ENCODE peak calls at places on chromosomes 11 and 22, in seven cellular contexts. Q, A, P, J, T, W and G are unnamed samples. For H3K4me1, the result is how much of the 10 kb centered on the place peaks cover.

GRCh38 chr22:36198936-36199616 is 2.5 kb downstream of the APOL4 start:
- ATAC-seq in Q (no peak), A (peak), P (peak), J (no peak), T (no peak), W (no peak), G (no peak)

GRCh38 chr11:6932150-6932549 is 5.9 kb downstream of the ZNF215 start:
- ATAC-seq in Q (no peak), A (no peak), P (no peak), J (no peak), T (no peak), W (no peak), G (no peak)

GRCh38 chr11:109019342-109019936 is 354.6 kb downstream of the DDX10 start:
- ATAC-seq in Q (no peak), A (no peak), P (no peak), J (no peak), T (no peak), W (no peak), G (no peak)

GRCh38 chr11:8531312-8531711 is 62.7 kb downstream of the STK33 start:
- ATAC-seq in Q (no peak), A (no peak), P (no peak), J (no peak), T (no peak), W (no peak), G (no peak)

GRCh38 chr11:112841719-112842118 is 119.5 kb upstream of the NCAM1 start:
- ATAC-seq in Q (no peak), A (no peak), P (no peak), J (no peak), T (no peak), W (no peak), G (no peak)

GRCh38 chr11:1694846-1695547 is 2.0 kb upstream of the KRTAP5-6 start:
- ATAC-seq in Q (no peak), A (no peak), P (no peak), J (no peak), T (no peak), W (no peak), G (no peak)

GRCh38 chr11:12235080-12235479 is 124.7 kb downstream of the MICAL2 start:
- ATAC-seq in Q (no peak), A (peak), P (no peak), J (no peak), T (no peak), W (no peak), G (no peak)

GRCh38 chr11:95081412-95081811 is 8.2 kb upstream of the ENDOD1 start:
- ATAC-seq in Q (no peak), A (peak), P (no peak), J (peak), T (no peak), W (no peak), G (peak)

GRCh38 chr11:27061078-27061477 is 20.5 kb downstream of the BBOX1 start:
- ATAC-seq in Q (no peak), A (no peak), P (no peak), J (no peak), T (no peak), W (no peak), G (no peak)

GRCh38 chr11:29679996-29680395 is 336.8 kb downstream of the KCNA4 start:
- ATAC-seq in Q (no peak), A (no peak), P (no peak), J (no peak), T (no peak), W (no peak), G (no peak)

DNA sequence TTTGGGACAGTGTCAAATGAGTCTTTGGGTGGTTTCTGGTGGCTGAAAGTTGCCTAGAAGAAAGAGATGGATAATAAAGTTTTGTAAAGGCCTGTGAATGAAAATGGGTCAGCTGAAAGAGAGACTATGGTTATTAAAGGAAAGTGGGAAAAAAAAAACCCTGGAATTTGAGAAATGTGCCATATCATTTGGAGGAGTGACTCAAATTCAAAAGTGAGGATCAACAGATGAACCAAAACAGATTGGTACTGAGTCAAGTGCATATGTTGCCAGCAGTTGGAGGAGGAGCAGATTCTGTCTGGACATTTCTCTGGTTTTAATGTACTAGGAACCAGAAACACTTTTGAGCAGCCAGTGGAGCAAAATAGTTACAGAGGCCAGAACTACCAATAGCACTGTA is 339.8 kb downstream of the KCNA4 start:
- ATAC-seq in Q (no peak), A (no peak), P (no peak), J (no peak), T (no peak), W (no peak), G (no peak)
- H3K4me1 ChIP-seq in Q (under half), A (under half), P (under half), J (under half), T (under half), W (under half), G (under half)

DNA sequence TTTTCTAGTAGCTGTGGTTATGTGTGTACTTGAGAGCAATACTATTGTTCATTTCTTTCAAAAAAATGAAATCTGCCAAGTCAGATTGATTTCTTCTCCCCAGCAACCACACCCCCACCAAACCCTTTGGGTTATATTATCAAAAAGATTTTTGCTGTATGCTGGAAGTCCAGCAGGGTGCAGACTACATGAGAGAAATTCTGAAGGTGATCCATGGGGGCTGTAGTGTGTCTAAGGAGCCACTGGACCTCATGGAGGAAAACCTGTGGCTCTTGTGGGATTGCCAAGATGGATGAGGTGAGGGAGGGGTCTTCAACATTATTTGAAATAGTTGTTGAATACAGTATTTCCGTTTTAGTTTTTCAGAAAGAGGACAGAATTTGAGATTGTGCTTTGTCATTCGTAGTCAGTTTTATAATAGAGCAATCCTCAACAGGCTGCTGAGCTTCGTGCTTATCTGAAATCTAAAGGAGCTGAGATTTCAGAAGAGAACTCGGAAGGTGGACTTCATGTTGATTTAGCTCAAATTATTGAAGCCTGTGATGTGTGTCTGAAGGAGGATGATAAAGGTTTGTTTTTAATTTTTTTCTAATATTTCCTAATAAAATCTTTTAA is 3.1 kb downstream of the EIF3M start:
- ATAC-seq in Q (peak), A (no peak), P (peak), J (no peak), T (no peak), W (no peak), G (no peak)
- TF ChIP-seq POLR2A in Q (no peak), A (no peak), P (no peak), J (no peak), T (no peak), W (no peak), G (no peak)

DNA sequence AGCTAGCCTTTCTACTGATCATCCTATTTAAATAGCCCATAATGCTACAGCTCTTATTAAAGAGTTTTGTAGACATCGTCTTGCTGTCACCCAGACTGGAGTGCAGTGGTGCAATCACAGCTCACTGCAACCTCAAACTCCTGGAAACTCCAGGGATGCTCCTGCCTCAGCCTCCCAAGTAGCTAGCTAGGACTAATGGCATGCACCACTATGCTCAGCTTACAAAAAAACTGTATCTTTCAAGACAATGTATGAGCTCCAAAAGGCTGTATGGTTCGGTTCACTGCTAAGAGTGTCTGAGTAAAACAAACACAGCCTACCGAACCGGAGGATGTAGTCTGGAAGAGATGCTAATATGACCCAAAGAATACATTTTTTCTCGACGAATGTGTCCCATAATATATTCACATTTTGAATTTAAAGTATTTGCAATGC is 2.6 kb downstream of the TAF1D start:
- ATAC-seq in Q (no peak), A (no peak), P (no peak), J (no peak), T (no peak), W (no peak), G (no peak)
- H3K4me1 ChIP-seq in Q (under half), A (under half), P (half or more), J (under half), T (under half), W (half or more), G (half or more)

GRCh38 chr22:41448189-41448808 is 1.7 kb upstream of the TOB2 start:
- ATAC-seq in Q (peak), A (peak), P (peak), J (peak), T (peak), W (peak), G (peak)

GRCh38 chr22:41446639-41447434 is at the start of gene TOB2:
- ATAC-seq in Q (peak), A (peak), P (peak), J (peak), T (peak), W (peak), G (peak)

GRCh38 chr22:41446057-41446501 is 522 bp downstream of the TOB2 start:
- ATAC-seq in Q (no peak), A (no peak), P (no peak), J (no peak), T (no peak), W (no peak), G (no peak)

GRCh38 chr22:41449321-41449720 is 2.7 kb upstream of the TOB2 start:
- ATAC-seq in Q (no peak), A (no peak), P (no peak), J (no peak), T (no peak), W (no peak), G (no peak)

DNA sequence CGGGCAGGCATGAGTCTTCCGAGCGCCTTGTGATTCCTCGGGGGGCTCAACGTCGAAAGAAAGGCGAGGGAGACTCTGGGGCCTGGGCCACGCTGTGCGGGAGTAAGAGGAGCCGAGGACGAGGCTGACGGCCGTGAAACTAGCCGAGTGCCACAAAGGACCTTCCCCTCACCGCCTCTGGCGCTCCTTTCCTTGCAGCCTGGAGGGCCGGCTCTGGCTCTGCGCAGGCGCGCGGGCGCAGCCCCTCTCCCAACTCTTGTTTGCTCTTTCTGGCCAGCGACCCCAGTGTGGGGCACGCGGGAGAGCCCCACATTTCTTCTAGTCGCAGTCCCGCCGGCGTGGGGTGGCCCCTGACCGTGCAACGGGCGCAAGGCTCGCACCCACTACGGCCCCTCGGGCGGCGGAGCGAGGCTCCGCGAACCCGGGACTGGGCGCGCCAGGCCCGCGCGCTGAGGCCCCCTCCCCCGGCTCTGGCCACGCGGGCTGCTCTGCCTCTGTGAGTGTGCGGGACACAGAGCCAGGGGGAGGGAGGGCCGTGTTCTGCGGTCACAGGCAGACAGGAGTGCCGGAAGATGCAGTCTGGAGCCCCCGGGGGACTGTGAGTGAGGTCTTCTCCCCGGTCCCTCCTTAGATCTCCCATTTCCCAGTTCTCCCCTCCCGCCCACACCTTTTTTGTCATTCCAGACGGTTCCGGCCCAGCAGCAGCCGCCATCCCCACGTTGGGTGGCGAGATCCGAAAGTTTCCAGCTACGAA is 1.0 kb upstream of the TOB2 start:
- ATAC-seq in Q (peak), A (peak), P (peak), J (peak), T (peak), W (peak), G (no peak)
- TF ChIP-seq POLR2A in Q (peak), A (no peak), P (peak), J (no peak), T (no peak), W (no peak), G (no peak)

DNA sequence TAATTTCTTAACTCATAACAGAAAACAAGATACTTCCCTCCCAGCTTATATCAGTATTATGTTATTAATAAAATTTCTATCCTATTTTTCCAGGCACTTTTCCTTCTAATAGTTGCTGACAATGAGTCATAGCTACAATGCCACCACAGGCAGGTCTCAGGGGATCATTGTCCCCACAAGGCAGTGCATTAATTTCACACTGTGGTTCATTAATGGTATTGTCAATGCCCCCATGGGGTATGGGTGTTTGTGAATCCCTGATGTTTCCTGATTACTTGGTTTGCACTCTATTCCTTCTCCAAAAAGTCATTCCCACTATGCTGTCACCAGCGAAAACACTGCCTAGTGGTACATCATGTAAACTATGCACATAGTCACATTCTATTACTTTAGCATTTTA is 345.5 kb upstream of the CTSC start:
- ATAC-seq in Q (no peak), A (no peak), P (no peak), J (no peak), T (no peak), W (no peak), G (no peak)
- H3K4me1 ChIP-seq in Q (under half), A (under half), P (under half), J (under half), T (under half), W (under half), G (under half)

DNA sequence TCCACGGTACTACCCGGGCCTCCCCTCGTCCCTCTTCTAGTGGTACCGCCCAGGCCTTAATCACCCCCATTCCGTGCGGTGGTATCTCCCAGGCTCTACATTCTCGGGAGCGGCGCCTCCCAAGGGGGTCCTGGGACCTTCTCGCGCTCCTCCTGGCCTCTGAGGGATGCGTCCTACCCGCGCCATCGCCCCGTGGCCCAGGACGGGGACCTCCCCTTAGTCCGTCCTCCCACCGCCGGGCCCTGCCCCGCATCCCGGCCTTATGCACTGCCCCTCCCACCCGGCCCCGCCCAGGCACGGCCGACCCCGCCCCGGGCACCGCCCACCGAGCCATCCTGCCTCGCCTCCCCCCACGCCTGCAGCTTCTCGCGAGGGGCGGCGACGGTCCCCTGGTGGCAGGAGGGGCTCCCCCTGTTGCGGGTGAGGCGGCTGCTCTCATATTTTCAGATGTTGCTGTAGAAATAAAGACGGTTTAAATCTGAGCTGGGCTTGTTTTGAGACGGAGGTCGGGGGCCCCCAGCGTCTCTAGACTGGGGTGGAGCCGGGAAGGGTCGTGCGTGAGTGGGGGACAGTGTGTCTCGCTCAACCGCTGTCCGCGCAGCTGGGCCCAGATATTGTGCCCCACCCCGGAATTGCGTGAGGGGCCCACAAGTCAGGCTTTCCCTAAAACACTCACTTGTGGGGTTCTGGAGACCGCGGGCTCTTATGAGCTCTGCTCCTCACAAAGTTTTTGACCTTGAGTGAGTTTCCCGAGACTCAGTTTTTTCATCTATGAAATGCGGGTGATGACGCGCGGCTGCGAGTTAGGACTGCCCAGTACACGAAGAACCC is 845 bp upstream of the RAB1B start:
- ATAC-seq in Q (peak), A (peak), P (peak), J (peak), T (peak), W (peak), G (peak)
- TF ChIP-seq POLR2A in Q (peak), A (peak), P (no peak), J (peak), T (peak), W (peak), G (peak)